ENCODE peak calls at places on chromosomes 11 and 22, in eight cellular contexts. R is left colon; F is midbrain; C is fibroblast of lung; B is stimulated activated CD4-positive, alpha-beta T cell treated with anti-CD3 and anti-CD28 coated beads, Interleukin-4, amount 100 ng/mL, for 48 hours; P is activated CD4-positive, alpha-beta T cell treated with anti-CD3 and anti-CD28 coated beads for 1 hour; I is BE2C; A is EL. J is an unnamed sample.

GRCh38 chr11:118998388-118998717 is 415 bp downstream of the CENATAC start:
- DNase-seq in R (no peak), F (no peak), C (no peak), B (no peak), P (no peak), I (no peak), A (no peak), J (no peak)

GRCh38 chr11:11179239-11179638 is 173.8 kb downstream of the CSNK2A3 start:
- DNase-seq in R (no peak), F (peak), C (peak), B (no peak), P (no peak), I (no peak), A (peak), J (no peak)

GRCh38 chr11:12066799-12067508 is 43.4 kb upstream of the MICAL2 start:
- DNase-seq in R (peak), F (no peak), C (peak), B (no peak), P (no peak), I (no peak), A (peak), J (peak)

GRCh38 chr11:2781413-2782274 is 81.8 kb upstream of the KCNQ1OT1 start:
- DNase-seq in R (peak), F (no peak), C (peak), B (no peak), P (no peak), I (no peak), A (no peak), J (no peak)

GRCh38 chr22:41504397-41504796 is 35.5 kb downstream of the ACO2 start:
- DNase-seq in R (no peak), F (no peak), C (no peak), B (no peak), P (no peak), I (no peak), A (no peak), J (no peak)

GRCh38 chr22:45819305-45819704 is 147.7 kb downstream of the ATXN10 start:
- DNase-seq in R (no peak), F (no peak), C (no peak), B (no peak), P (no peak), I (no peak), A (no peak), J (no peak)

GRCh38 chr11:5705688-5706087 is 16.1 kb downstream of the TRIM22 start:
- DNase-seq in R (no peak), F (no peak), C (no peak), B (no peak), P (no peak), I (no peak), A (no peak), J (no peak)

GRCh38 chr11:118621898-118622375 is 14.5 kb downstream of the PHLDB1 start:
- DNase-seq in R (no peak), F (no peak), C (no peak), B (no peak), P (no peak), I (no peak), A (no peak), J (no peak)

GRCh38 chr22:19652316-19652715 is 62.0 kb upstream of the SEPTIN5 start:
- DNase-seq in R (no peak), F (no peak), C (no peak), B (no peak), P (no peak), I (no peak), A (no peak), J (no peak)

GRCh38 chr11:68031136-68031459 is 617 bp downstream of the NDUFS8 start:
- DNase-seq in R (no peak), F (no peak), C (no peak), B (no peak), P (no peak), I (no peak), A (no peak), J (no peak)

GRCh38 chr11:79493555-79494171 is 52.8 kb upstream of the TENM4 start:
- DNase-seq in R (peak), F (peak), C (peak), B (peak), P (no peak), I (peak), A (peak), J (peak)

GRCh38 chr11:132959663-132960062 is 572.6 kb downstream of the OPCML start:
- DNase-seq in R (no peak), F (no peak), C (no peak), B (no peak), P (no peak), I (no peak), A (no peak), J (peak)

GRCh38 chr11:31419669-31420068 is 50.0 kb downstream of the DNAJC24 start:
- DNase-seq in R (no peak), F (no peak), C (peak), B (no peak), P (no peak), I (no peak), A (no peak), J (no peak)

GRCh38 chr11:99571094-99571493 is 550.3 kb downstream of the CNTN5 start:
- DNase-seq in R (no peak), F (no peak), C (no peak), B (no peak), P (no peak), I (no peak), A (no peak), J (no peak)

GRCh38 chr22:17576475-17576874 is 13.2 kb downstream of the SLC25A18 start:
- DNase-seq in R (no peak), F (no peak), C (no peak), B (no peak), P (no peak), I (no peak), A (peak), J (no peak)

GRCh38 chr22:40679249-40679963 is at the start of gene MCHR1:
- DNase-seq in R (no peak), F (no peak), C (no peak), B (no peak), P (no peak), I (peak), A (no peak), J (peak)

GRCh38 chr11:72394456-72394855 is 39.9 kb downstream of the CLPB start:
- DNase-seq in R (no peak), F (no peak), C (no peak), B (no peak), P (no peak), I (no peak), A (no peak), J (no peak)

GRCh38 chr11:35116762-35117588 is 22.0 kb upstream of the CD44 start:
- DNase-seq in R (no peak), F (no peak), C (peak), B (no peak), P (no peak), I (no peak), A (no peak), J (no peak)

GRCh38 chr22:19039448-19039780 is 82.8 kb downstream of the DGCR2 start:
- DNase-seq in R (no peak), F (no peak), C (no peak), B (no peak), P (no peak), I (no peak), A (no peak), J (no peak)

GRCh38 chr11:66459138-66459778 is 7.4 kb upstream of the PELI3 start:
- DNase-seq in R (no peak), F (no peak), C (no peak), B (no peak), P (no peak), I (no peak), A (no peak), J (no peak)